ENCODE peak calls at places on chromosome 1, in nine cellular contexts. One of them, this sample, is unnamed.

GRCh38 chr1:212971312-212971711 is 21.0 kb downstream of the VASH2 start:
- DNase-seq in activated T-helper 1 cell treated with anti-CD3 and anti-CD28 coated beads, Interleukin-12 subunit alpha, Interleukin-12 subunit beta, Interleukin-2, Interleukin-4 antibody, amounts not matched to agents 30 ng/mL and 10 ng/mL and 1 ng/mL, durations not matched to agents 14 hours and 24 hours and 36 hours: no peak
- DNase-seq in fibroblast of lung: no peak
- DNase-seq in cerebellum: no peak
- DNase-seq in endothelial cell: no peak
- DNase-seq in stimulated activated CD4-positive, alpha-beta T cell treated with anti-CD3 and anti-CD28 coated beads, TNF-alpha, amount 100 ng/mL, for 24 hours: no peak
- DNase-seq in CD8-positive, alpha-beta T cell: no peak
- DNase-seq in posterior cingulate gyrus: no peak
- DNase-seq in NCI-H1092: no peak
- DNase-seq in this sample: no peak

GRCh38 chr1:10889628-10890353 is 93.3 kb upstream of the CASZ1 start:
- DNase-seq in stimulated activated CD4-positive, alpha-beta T cell treated with anti-CD3 and anti-CD28 coated beads, TNF-alpha, amount 100 ng/mL, for 24 hours: no peak
- DNase-seq in fibroblast of lung: no peak
- DNase-seq in activated T-helper 1 cell treated with anti-CD3 and anti-CD28 coated beads, Interleukin-12 subunit alpha, Interleukin-12 subunit beta, Interleukin-2, Interleukin-4 antibody, amounts not matched to agents 30 ng/mL and 10 ng/mL and 1 ng/mL, durations not matched to agents 14 hours and 24 hours and 36 hours: no peak
- DNase-seq in endothelial cell: no peak
- DNase-seq in CD8-positive, alpha-beta T cell: no peak
- DNase-seq in NCI-H1092: no peak
- DNase-seq in cerebellum: no peak
- DNase-seq in posterior cingulate gyrus: no peak
- DNase-seq in this sample: no peak

GRCh38 chr1:201719812-201720521 is 109.0 kb upstream of the IPO9 start:
- DNase-seq in NCI-H1092: no peak
- DNase-seq in endothelial cell: no peak
- DNase-seq in fibroblast of lung: peak
- DNase-seq in CD8-positive, alpha-beta T cell: no peak
- DNase-seq in posterior cingulate gyrus: no peak
- DNase-seq in activated T-helper 1 cell treated with anti-CD3 and anti-CD28 coated beads, Interleukin-12 subunit alpha, Interleukin-12 subunit beta, Interleukin-2, Interleukin-4 antibody, amounts not matched to agents 30 ng/mL and 10 ng/mL and 1 ng/mL, durations not matched to agents 14 hours and 24 hours and 36 hours: no peak
- DNase-seq in cerebellum: peak
- DNase-seq in stimulated activated CD4-positive, alpha-beta T cell treated with anti-CD3 and anti-CD28 coated beads, TNF-alpha, amount 100 ng/mL, for 24 hours: no peak
- DNase-seq in this sample: no peak

GRCh38 chr1:212073490-212073889 is 37.9 kb downstream of the DTL start:
- DNase-seq in activated T-helper 1 cell treated with anti-CD3 and anti-CD28 coated beads, Interleukin-12 subunit alpha, Interleukin-12 subunit beta, Interleukin-2, Interleukin-4 antibody, amounts not matched to agents 30 ng/mL and 10 ng/mL and 1 ng/mL, durations not matched to agents 14 hours and 24 hours and 36 hours: no peak
- DNase-seq in CD8-positive, alpha-beta T cell: no peak
- DNase-seq in cerebellum: no peak
- DNase-seq in posterior cingulate gyrus: no peak
- DNase-seq in endothelial cell: no peak
- DNase-seq in fibroblast of lung: peak
- DNase-seq in NCI-H1092: no peak
- DNase-seq in stimulated activated CD4-positive, alpha-beta T cell treated with anti-CD3 and anti-CD28 coated beads, TNF-alpha, amount 100 ng/mL, for 24 hours: no peak
- DNase-seq in this sample: peak

GRCh38 chr1:35268282-35269189 is at the start of gene ZMYM4:
- DNase-seq in activated T-helper 1 cell treated with anti-CD3 and anti-CD28 coated beads, Interleukin-12 subunit alpha, Interleukin-12 subunit beta, Interleukin-2, Interleukin-4 antibody, amounts not matched to agents 30 ng/mL and 10 ng/mL and 1 ng/mL, durations not matched to agents 14 hours and 24 hours and 36 hours: peak
- DNase-seq in fibroblast of lung: peak
- DNase-seq in cerebellum: peak
- DNase-seq in NCI-H1092: peak
- DNase-seq in posterior cingulate gyrus: peak
- DNase-seq in endothelial cell: peak
- DNase-seq in CD8-positive, alpha-beta T cell: peak
- DNase-seq in stimulated activated CD4-positive, alpha-beta T cell treated with anti-CD3 and anti-CD28 coated beads, TNF-alpha, amount 100 ng/mL, for 24 hours: peak
- DNase-seq in this sample: peak

GRCh38 chr1:6028042-6028895 is 17.4 kb upstream of the KCNAB2 start:
- DNase-seq in activated T-helper 1 cell treated with anti-CD3 and anti-CD28 coated beads, Interleukin-12 subunit alpha, Interleukin-12 subunit beta, Interleukin-2, Interleukin-4 antibody, amounts not matched to agents 30 ng/mL and 10 ng/mL and 1 ng/mL, durations not matched to agents 14 hours and 24 hours and 36 hours: peak
- DNase-seq in fibroblast of lung: no peak
- DNase-seq in CD8-positive, alpha-beta T cell: peak
- DNase-seq in endothelial cell: no peak
- DNase-seq in stimulated activated CD4-positive, alpha-beta T cell treated with anti-CD3 and anti-CD28 coated beads, TNF-alpha, amount 100 ng/mL, for 24 hours: peak
- DNase-seq in posterior cingulate gyrus: no peak
- DNase-seq in cerebellum: no peak
- DNase-seq in NCI-H1092: no peak
- DNase-seq in this sample: peak

GRCh38 chr1:153734380-153735089 is 6.7 kb downstream of the INTS3 start:
- DNase-seq in endothelial cell: no peak
- DNase-seq in CD8-positive, alpha-beta T cell: no peak
- DNase-seq in posterior cingulate gyrus: no peak
- DNase-seq in NCI-H1092: peak
- DNase-seq in activated T-helper 1 cell treated with anti-CD3 and anti-CD28 coated beads, Interleukin-12 subunit alpha, Interleukin-12 subunit beta, Interleukin-2, Interleukin-4 antibody, amounts not matched to agents 30 ng/mL and 10 ng/mL and 1 ng/mL, durations not matched to agents 14 hours and 24 hours and 36 hours: no peak
- DNase-seq in fibroblast of lung: no peak
- DNase-seq in cerebellum: no peak
- DNase-seq in stimulated activated CD4-positive, alpha-beta T cell treated with anti-CD3 and anti-CD28 coated beads, TNF-alpha, amount 100 ng/mL, for 24 hours: no peak
- DNase-seq in this sample: no peak

GRCh38 chr1:34980715-34981114 is 4.4 kb downstream of the TMEM35B start:
- DNase-seq in activated T-helper 1 cell treated with anti-CD3 and anti-CD28 coated beads, Interleukin-12 subunit alpha, Interleukin-12 subunit beta, Interleukin-2, Interleukin-4 antibody, amounts not matched to agents 30 ng/mL and 10 ng/mL and 1 ng/mL, durations not matched to agents 14 hours and 24 hours and 36 hours: no peak
- DNase-seq in cerebellum: no peak
- DNase-seq in stimulated activated CD4-positive, alpha-beta T cell treated with anti-CD3 and anti-CD28 coated beads, TNF-alpha, amount 100 ng/mL, for 24 hours: no peak
- DNase-seq in NCI-H1092: no peak
- DNase-seq in fibroblast of lung: no peak
- DNase-seq in endothelial cell: no peak
- DNase-seq in CD8-positive, alpha-beta T cell: no peak
- DNase-seq in posterior cingulate gyrus: no peak
- DNase-seq in this sample: no peak

GRCh38 chr1:152374451-152374850 is 14.6 kb upstream of the FLG2 start:
- DNase-seq in fibroblast of lung: no peak
- DNase-seq in stimulated activated CD4-positive, alpha-beta T cell treated with anti-CD3 and anti-CD28 coated beads, TNF-alpha, amount 100 ng/mL, for 24 hours: no peak
- DNase-seq in endothelial cell: no peak
- DNase-seq in CD8-positive, alpha-beta T cell: no peak
- DNase-seq in NCI-H1092: no peak
- DNase-seq in cerebellum: no peak
- DNase-seq in posterior cingulate gyrus: no peak
- DNase-seq in activated T-helper 1 cell treated with anti-CD3 and anti-CD28 coated beads, Interleukin-12 subunit alpha, Interleukin-12 subunit beta, Interleukin-2, Interleukin-4 antibody, amounts not matched to agents 30 ng/mL and 10 ng/mL and 1 ng/mL, durations not matched to agents 14 hours and 24 hours and 36 hours: no peak
- DNase-seq in this sample: no peak

GRCh38 chr1:44019398-44020044 is 11.7 kb downstream of the SLC6A9 start:
- DNase-seq in fibroblast of lung: no peak
- DNase-seq in stimulated activated CD4-positive, alpha-beta T cell treated with anti-CD3 and anti-CD28 coated beads, TNF-alpha, amount 100 ng/mL, for 24 hours: no peak
- DNase-seq in cerebellum: no peak
- DNase-seq in activated T-helper 1 cell treated with anti-CD3 and anti-CD28 coated beads, Interleukin-12 subunit alpha, Interleukin-12 subunit beta, Interleukin-2, Interleukin-4 antibody, amounts not matched to agents 30 ng/mL and 10 ng/mL and 1 ng/mL, durations not matched to agents 14 hours and 24 hours and 36 hours: no peak
- DNase-seq in NCI-H1092: no peak
- DNase-seq in CD8-positive, alpha-beta T cell: no peak
- DNase-seq in endothelial cell: no peak
- DNase-seq in posterior cingulate gyrus: peak
- DNase-seq in this sample: no peak

GRCh38 chr1:96364576-96364975 is 357.0 kb upstream of the PTBP2 start:
- DNase-seq in cerebellum: no peak
- DNase-seq in fibroblast of lung: peak
- DNase-seq in CD8-positive, alpha-beta T cell: no peak
- DNase-seq in posterior cingulate gyrus: no peak
- DNase-seq in stimulated activated CD4-positive, alpha-beta T cell treated with anti-CD3 and anti-CD28 coated beads, TNF-alpha, amount 100 ng/mL, for 24 hours: no peak
- DNase-seq in activated T-helper 1 cell treated with anti-CD3 and anti-CD28 coated beads, Interleukin-12 subunit alpha, Interleukin-12 subunit beta, Interleukin-2, Interleukin-4 antibody, amounts not matched to agents 30 ng/mL and 10 ng/mL and 1 ng/mL, durations not matched to agents 14 hours and 24 hours and 36 hours: no peak
- DNase-seq in endothelial cell: no peak
- DNase-seq in NCI-H1092: no peak
- DNase-seq in this sample: no peak

GRCh38 chr1:210294991-210295773 is 33.5 kb upstream of the HHAT start:
- DNase-seq in posterior cingulate gyrus: no peak
- DNase-seq in CD8-positive, alpha-beta T cell: no peak
- DNase-seq in stimulated activated CD4-positive, alpha-beta T cell treated with anti-CD3 and anti-CD28 coated beads, TNF-alpha, amount 100 ng/mL, for 24 hours: no peak
- DNase-seq in endothelial cell: peak
- DNase-seq in activated T-helper 1 cell treated with anti-CD3 and anti-CD28 coated beads, Interleukin-12 subunit alpha, Interleukin-12 subunit beta, Interleukin-2, Interleukin-4 antibody, amounts not matched to agents 30 ng/mL and 10 ng/mL and 1 ng/mL, durations not matched to agents 14 hours and 24 hours and 36 hours: no peak
- DNase-seq in fibroblast of lung: no peak
- DNase-seq in NCI-H1092: peak
- DNase-seq in cerebellum: no peak
- DNase-seq in this sample: no peak

GRCh38 chr1:234957330-234958065 is 171.1 kb downstream of the TOMM20 start:
- DNase-seq in NCI-H1092: no peak
- DNase-seq in posterior cingulate gyrus: no peak
- DNase-seq in fibroblast of lung: peak
- DNase-seq in activated T-helper 1 cell treated with anti-CD3 and anti-CD28 coated beads, Interleukin-12 subunit alpha, Interleukin-12 subunit beta, Interleukin-2, Interleukin-4 antibody, amounts not matched to agents 30 ng/mL and 10 ng/mL and 1 ng/mL, durations not matched to agents 14 hours and 24 hours and 36 hours: no peak
- DNase-seq in stimulated activated CD4-positive, alpha-beta T cell treated with anti-CD3 and anti-CD28 coated beads, TNF-alpha, amount 100 ng/mL, for 24 hours: no peak
- DNase-seq in cerebellum: no peak
- DNase-seq in endothelial cell: no peak
- DNase-seq in CD8-positive, alpha-beta T cell: no peak
- DNase-seq in this sample: no peak

GRCh38 chr1:178612261-178612660 is 99.4 kb downstream of the TEX35 start:
- DNase-seq in endothelial cell: no peak
- DNase-seq in posterior cingulate gyrus: no peak
- DNase-seq in NCI-H1092: no peak
- DNase-seq in CD8-positive, alpha-beta T cell: no peak
- DNase-seq in stimulated activated CD4-positive, alpha-beta T cell treated with anti-CD3 and anti-CD28 coated beads, TNF-alpha, amount 100 ng/mL, for 24 hours: no peak
- DNase-seq in activated T-helper 1 cell treated with anti-CD3 and anti-CD28 coated beads, Interleukin-12 subunit alpha, Interleukin-12 subunit beta, Interleukin-2, Interleukin-4 antibody, amounts not matched to agents 30 ng/mL and 10 ng/mL and 1 ng/mL, durations not matched to agents 14 hours and 24 hours and 36 hours: no peak
- DNase-seq in fibroblast of lung: peak
- DNase-seq in cerebellum: no peak
- DNase-seq in this sample: no peak

GRCh38 chr1:155844860-155845259 is 12.2 kb downstream of the GON4L start:
- DNase-seq in endothelial cell: no peak
- DNase-seq in fibroblast of lung: no peak
- DNase-seq in stimulated activated CD4-positive, alpha-beta T cell treated with anti-CD3 and anti-CD28 coated beads, TNF-alpha, amount 100 ng/mL, for 24 hours: no peak
- DNase-seq in activated T-helper 1 cell treated with anti-CD3 and anti-CD28 coated beads, Interleukin-12 subunit alpha, Interleukin-12 subunit beta, Interleukin-2, Interleukin-4 antibody, amounts not matched to agents 30 ng/mL and 10 ng/mL and 1 ng/mL, durations not matched to agents 14 hours and 24 hours and 36 hours: no peak
- DNase-seq in posterior cingulate gyrus: no peak
- DNase-seq in cerebellum: no peak
- DNase-seq in CD8-positive, alpha-beta T cell: no peak
- DNase-seq in NCI-H1092: no peak
- DNase-seq in this sample: no peak

GRCh38 chr1:158026641-158027040 is 33.2 kb downstream of the KIRREL1 start:
- DNase-seq in fibroblast of lung: no peak
- DNase-seq in endothelial cell: no peak
- DNase-seq in cerebellum: no peak
- DNase-seq in activated T-helper 1 cell treated with anti-CD3 and anti-CD28 coated beads, Interleukin-12 subunit alpha, Interleukin-12 subunit beta, Interleukin-2, Interleukin-4 antibody, amounts not matched to agents 30 ng/mL and 10 ng/mL and 1 ng/mL, durations not matched to agents 14 hours and 24 hours and 36 hours: no peak
- DNase-seq in stimulated activated CD4-positive, alpha-beta T cell treated with anti-CD3 and anti-CD28 coated beads, TNF-alpha, amount 100 ng/mL, for 24 hours: no peak
- DNase-seq in NCI-H1092: no peak
- DNase-seq in CD8-positive, alpha-beta T cell: no peak
- DNase-seq in posterior cingulate gyrus: no peak
- DNase-seq in this sample: no peak

GRCh38 chr1:236011641-236012040 is 53.2 kb downstream of the NID1 start:
- DNase-seq in cerebellum: no peak
- DNase-seq in activated T-helper 1 cell treated with anti-CD3 and anti-CD28 coated beads, Interleukin-12 subunit alpha, Interleukin-12 subunit beta, Interleukin-2, Interleukin-4 antibody, amounts not matched to agents 30 ng/mL and 10 ng/mL and 1 ng/mL, durations not matched to agents 14 hours and 24 hours and 36 hours: no peak
- DNase-seq in fibroblast of lung: no peak
- DNase-seq in CD8-positive, alpha-beta T cell: no peak
- DNase-seq in posterior cingulate gyrus: no peak
- DNase-seq in NCI-H1092: no peak
- DNase-seq in endothelial cell: no peak
- DNase-seq in stimulated activated CD4-positive, alpha-beta T cell treated with anti-CD3 and anti-CD28 coated beads, TNF-alpha, amount 100 ng/mL, for 24 hours: no peak
- DNase-seq in this sample: no peak

GRCh38 chr1:198001776-198002408 is 84.7 kb downstream of the LHX9 start:
- DNase-seq in CD8-positive, alpha-beta T cell: no peak
- DNase-seq in cerebellum: no peak
- DNase-seq in NCI-H1092: no peak
- DNase-seq in stimulated activated CD4-positive, alpha-beta T cell treated with anti-CD3 and anti-CD28 coated beads, TNF-alpha, amount 100 ng/mL, for 24 hours: no peak
- DNase-seq in posterior cingulate gyrus: no peak
- DNase-seq in endothelial cell: no peak
- DNase-seq in fibroblast of lung: peak
- DNase-seq in activated T-helper 1 cell treated with anti-CD3 and anti-CD28 coated beads, Interleukin-12 subunit alpha, Interleukin-12 subunit beta, Interleukin-2, Interleukin-4 antibody, amounts not matched to agents 30 ng/mL and 10 ng/mL and 1 ng/mL, durations not matched to agents 14 hours and 24 hours and 36 hours: no peak
- DNase-seq in this sample: no peak

GRCh38 chr1:203135636-203136305 is 8.2 kb downstream of the ADORA1 start:
- DNase-seq in endothelial cell: no peak
- DNase-seq in CD8-positive, alpha-beta T cell: no peak
- DNase-seq in posterior cingulate gyrus: no peak
- DNase-seq in fibroblast of lung: no peak
- DNase-seq in activated T-helper 1 cell treated with anti-CD3 and anti-CD28 coated beads, Interleukin-12 subunit alpha, Interleukin-12 subunit beta, Interleukin-2, Interleukin-4 antibody, amounts not matched to agents 30 ng/mL and 10 ng/mL and 1 ng/mL, durations not matched to agents 14 hours and 24 hours and 36 hours: no peak
- DNase-seq in cerebellum: no peak
- DNase-seq in NCI-H1092: no peak
- DNase-seq in stimulated activated CD4-positive, alpha-beta T cell treated with anti-CD3 and anti-CD28 coated beads, TNF-alpha, amount 100 ng/mL, for 24 hours: no peak
- DNase-seq in this sample: no peak

GRCh38 chr1:226619031-226619430 is 70.5 kb downstream of the STUM start:
- DNase-seq in NCI-H1092: no peak
- DNase-seq in cerebellum: no peak
- DNase-seq in CD8-positive, alpha-beta T cell: no peak
- DNase-seq in stimulated activated CD4-positive, alpha-beta T cell treated with anti-CD3 and anti-CD28 coated beads, TNF-alpha, amount 100 ng/mL, for 24 hours: no peak
- DNase-seq in fibroblast of lung: no peak
- DNase-seq in activated T-helper 1 cell treated with anti-CD3 and anti-CD28 coated beads, Interleukin-12 subunit alpha, Interleukin-12 subunit beta, Interleukin-2, Interleukin-4 antibody, amounts not matched to agents 30 ng/mL and 10 ng/mL and 1 ng/mL, durations not matched to agents 14 hours and 24 hours and 36 hours: no peak
- DNase-seq in endothelial cell: no peak
- DNase-seq in posterior cingulate gyrus: no peak
- DNase-seq in this sample: no peak

GRCh38 chr1:94926915-94927404 is at the start of gene CNN3:
- DNase-seq in posterior cingulate gyrus: peak
- DNase-seq in NCI-H1092: peak
- DNase-seq in stimulated activated CD4-positive, alpha-beta T cell treated with anti-CD3 and anti-CD28 coated beads, TNF-alpha, amount 100 ng/mL, for 24 hours: peak
- DNase-seq in activated T-helper 1 cell treated with anti-CD3 and anti-CD28 coated beads, Interleukin-12 subunit alpha, Interleukin-12 subunit beta, Interleukin-2, Interleukin-4 antibody, amounts not matched to agents 30 ng/mL and 10 ng/mL and 1 ng/mL, durations not matched to agents 14 hours and 24 hours and 36 hours: peak
- DNase-seq in fibroblast of lung: peak
- DNase-seq in cerebellum: peak
- DNase-seq in endothelial cell: peak
- DNase-seq in CD8-positive, alpha-beta T cell: peak
- DNase-seq in this sample: peak

GRCh38 chr1:53733975-53734649 is 4.9 kb downstream of the GLIS1 start:
- DNase-seq in NCI-H1092: no peak
- DNase-seq in CD8-positive, alpha-beta T cell: no peak
- DNase-seq in cerebellum: no peak
- DNase-seq in endothelial cell: no peak
- DNase-seq in stimulated activated CD4-positive, alpha-beta T cell treated with anti-CD3 and anti-CD28 coated beads, TNF-alpha, amount 100 ng/mL, for 24 hours: no peak
- DNase-seq in posterior cingulate gyrus: no peak
- DNase-seq in activated T-helper 1 cell treated with anti-CD3 and anti-CD28 coated beads, Interleukin-12 subunit alpha, Interleukin-12 subunit beta, Interleukin-2, Interleukin-4 antibody, amounts not matched to agents 30 ng/mL and 10 ng/mL and 1 ng/mL, durations not matched to agents 14 hours and 24 hours and 36 hours: no peak
- DNase-seq in fibroblast of lung: peak
- DNase-seq in this sample: no peak

GRCh38 chr1:46749921-46750404 is 31.0 kb upstream of the EFCAB14 start:
- DNase-seq in activated T-helper 1 cell treated with anti-CD3 and anti-CD28 coated beads, Interleukin-12 subunit alpha, Interleukin-12 subunit beta, Interleukin-2, Interleukin-4 antibody, amounts not matched to agents 30 ng/mL and 10 ng/mL and 1 ng/mL, durations not matched to agents 14 hours and 24 hours and 36 hours: no peak
- DNase-seq in CD8-positive, alpha-beta T cell: no peak
- DNase-seq in posterior cingulate gyrus: no peak
- DNase-seq in endothelial cell: no peak
- DNase-seq in cerebellum: no peak
- DNase-seq in stimulated activated CD4-positive, alpha-beta T cell treated with anti-CD3 and anti-CD28 coated beads, TNF-alpha, amount 100 ng/mL, for 24 hours: no peak
- DNase-seq in fibroblast of lung: no peak
- DNase-seq in NCI-H1092: no peak
- DNase-seq in this sample: no peak

GRCh38 chr1:53906121-53906520 is 12.1 kb downstream of the DIO1 start:
- DNase-seq in posterior cingulate gyrus: no peak
- DNase-seq in stimulated activated CD4-positive, alpha-beta T cell treated with anti-CD3 and anti-CD28 coated beads, TNF-alpha, amount 100 ng/mL, for 24 hours: no peak
- DNase-seq in cerebellum: no peak
- DNase-seq in NCI-H1092: no peak
- DNase-seq in activated T-helper 1 cell treated with anti-CD3 and anti-CD28 coated beads, Interleukin-12 subunit alpha, Interleukin-12 subunit beta, Interleukin-2, Interleukin-4 antibody, amounts not matched to agents 30 ng/mL and 10 ng/mL and 1 ng/mL, durations not matched to agents 14 hours and 24 hours and 36 hours: no peak
- DNase-seq in endothelial cell: no peak
- DNase-seq in fibroblast of lung: no peak
- DNase-seq in CD8-positive, alpha-beta T cell: no peak
- DNase-seq in this sample: no peak

GRCh38 chr1:179806333-179806732 is 63.2 kb downstream of the FAM163A start:
- DNase-seq in cerebellum: no peak
- DNase-seq in endothelial cell: no peak
- DNase-seq in CD8-positive, alpha-beta T cell: no peak
- DNase-seq in stimulated activated CD4-positive, alpha-beta T cell treated with anti-CD3 and anti-CD28 coated beads, TNF-alpha, amount 100 ng/mL, for 24 hours: no peak
- DNase-seq in NCI-H1092: no peak
- DNase-seq in posterior cingulate gyrus: no peak
- DNase-seq in activated T-helper 1 cell treated with anti-CD3 and anti-CD28 coated beads, Interleukin-12 subunit alpha, Interleukin-12 subunit beta, Interleukin-2, Interleukin-4 antibody, amounts not matched to agents 30 ng/mL and 10 ng/mL and 1 ng/mL, durations not matched to agents 14 hours and 24 hours and 36 hours: no peak
- DNase-seq in fibroblast of lung: no peak
- DNase-seq in this sample: no peak

GRCh38 chr1:11519629-11520031 is 40.7 kb downstream of the DISP3 start:
- DNase-seq in cerebellum: no peak
- DNase-seq in posterior cingulate gyrus: no peak
- DNase-seq in fibroblast of lung: no peak
- DNase-seq in NCI-H1092: no peak
- DNase-seq in activated T-helper 1 cell treated with anti-CD3 and anti-CD28 coated beads, Interleukin-12 subunit alpha, Interleukin-12 subunit beta, Interleukin-2, Interleukin-4 antibody, amounts not matched to agents 30 ng/mL and 10 ng/mL and 1 ng/mL, durations not matched to agents 14 hours and 24 hours and 36 hours: no peak
- DNase-seq in endothelial cell: no peak
- DNase-seq in CD8-positive, alpha-beta T cell: no peak
- DNase-seq in stimulated activated CD4-positive, alpha-beta T cell treated with anti-CD3 and anti-CD28 coated beads, TNF-alpha, amount 100 ng/mL, for 24 hours: no peak
- DNase-seq in this sample: no peak

GRCh38 chr1:36133484-36133883 is 8.5 kb upstream of the COL8A2 start:
- DNase-seq in cerebellum: no peak
- DNase-seq in CD8-positive, alpha-beta T cell: no peak
- DNase-seq in activated T-helper 1 cell treated with anti-CD3 and anti-CD28 coated beads, Interleukin-12 subunit alpha, Interleukin-12 subunit beta, Interleukin-2, Interleukin-4 antibody, amounts not matched to agents 30 ng/mL and 10 ng/mL and 1 ng/mL, durations not matched to agents 14 hours and 24 hours and 36 hours: no peak
- DNase-seq in stimulated activated CD4-positive, alpha-beta T cell treated with anti-CD3 and anti-CD28 coated beads, TNF-alpha, amount 100 ng/mL, for 24 hours: no peak
- DNase-seq in fibroblast of lung: peak
- DNase-seq in NCI-H1092: no peak
- DNase-seq in endothelial cell: no peak
- DNase-seq in posterior cingulate gyrus: no peak
- DNase-seq in this sample: no peak

GRCh38 chr1:71621785-71622184 is 541.0 kb upstream of the ZRANB2 start:
- DNase-seq in CD8-positive, alpha-beta T cell: no peak
- DNase-seq in posterior cingulate gyrus: no peak
- DNase-seq in NCI-H1092: no peak
- DNase-seq in stimulated activated CD4-positive, alpha-beta T cell treated with anti-CD3 and anti-CD28 coated beads, TNF-alpha, amount 100 ng/mL, for 24 hours: no peak
- DNase-seq in endothelial cell: no peak
- DNase-seq in activated T-helper 1 cell treated with anti-CD3 and anti-CD28 coated beads, Interleukin-12 subunit alpha, Interleukin-12 subunit beta, Interleukin-2, Interleukin-4 antibody, amounts not matched to agents 30 ng/mL and 10 ng/mL and 1 ng/mL, durations not matched to agents 14 hours and 24 hours and 36 hours: no peak
- DNase-seq in fibroblast of lung: peak
- DNase-seq in cerebellum: no peak
- DNase-seq in this sample: no peak

GRCh38 chr1:54223441-54224202 is 23.7 kb downstream of the MRPL37 start:
- DNase-seq in CD8-positive, alpha-beta T cell: no peak
- DNase-seq in cerebellum: no peak
- DNase-seq in endothelial cell: no peak
- DNase-seq in NCI-H1092: no peak
- DNase-seq in activated T-helper 1 cell treated with anti-CD3 and anti-CD28 coated beads, Interleukin-12 subunit alpha, Interleukin-12 subunit beta, Interleukin-2, Interleukin-4 antibody, amounts not matched to agents 30 ng/mL and 10 ng/mL and 1 ng/mL, durations not matched to agents 14 hours and 24 hours and 36 hours: no peak
- DNase-seq in fibroblast of lung: no peak
- DNase-seq in stimulated activated CD4-positive, alpha-beta T cell treated with anti-CD3 and anti-CD28 coated beads, TNF-alpha, amount 100 ng/mL, for 24 hours: no peak
- DNase-seq in posterior cingulate gyrus: no peak
- DNase-seq in this sample: no peak

GRCh38 chr1:166185526-166185925 is 18.7 kb upstream of the FAM78B start:
- DNase-seq in activated T-helper 1 cell treated with anti-CD3 and anti-CD28 coated beads, Interleukin-12 subunit alpha, Interleukin-12 subunit beta, Interleukin-2, Interleukin-4 antibody, amounts not matched to agents 30 ng/mL and 10 ng/mL and 1 ng/mL, durations not matched to agents 14 hours and 24 hours and 36 hours: no peak
- DNase-seq in CD8-positive, alpha-beta T cell: no peak
- DNase-seq in stimulated activated CD4-positive, alpha-beta T cell treated with anti-CD3 and anti-CD28 coated beads, TNF-alpha, amount 100 ng/mL, for 24 hours: no peak
- DNase-seq in cerebellum: no peak
- DNase-seq in fibroblast of lung: no peak
- DNase-seq in posterior cingulate gyrus: no peak
- DNase-seq in NCI-H1092: no peak
- DNase-seq in endothelial cell: no peak
- DNase-seq in this sample: no peak

GRCh38 chr1:187816646-187817045 is 987.9 kb downstream of the PLA2G4A start:
- DNase-seq in NCI-H1092: no peak
- DNase-seq in endothelial cell: no peak
- DNase-seq in CD8-positive, alpha-beta T cell: no peak
- DNase-seq in posterior cingulate gyrus: no peak
- DNase-seq in stimulated activated CD4-positive, alpha-beta T cell treated with anti-CD3 and anti-CD28 coated beads, TNF-alpha, amount 100 ng/mL, for 24 hours: no peak
- DNase-seq in activated T-helper 1 cell treated with anti-CD3 and anti-CD28 coated beads, Interleukin-12 subunit alpha, Interleukin-12 subunit beta, Interleukin-2, Interleukin-4 antibody, amounts not matched to agents 30 ng/mL and 10 ng/mL and 1 ng/mL, durations not matched to agents 14 hours and 24 hours and 36 hours: no peak
- DNase-seq in fibroblast of lung: no peak
- DNase-seq in cerebellum: no peak
- DNase-seq in this sample: no peak